ENCODE peak calls at places on chromosomes 4 and X, in five cellular contexts. G is ovary, H is sigmoid colon, O is stomach, X is tibial nerve. E is an unnamed sample.

GRCh38 chr4:15873117-15873516 is 65.4 kb downstream of the FGFBP1 start:
- DNase-seq in G (no peak), H (no peak), O (no peak), X (peak), E (no peak)

GRCh38 chr4:33696066-33696465 is 2548.2 kb downstream of the ARAP2 start:
- DNase-seq in G (no peak), H (no peak), O (no peak), X (no peak), E (no peak)

GRCh38 chr4:127783026-127783769 is 1.1 kb downstream of the HSPA4L start:
- DNase-seq in G (peak), H (peak), O (peak), X (peak), E (peak)

GRCh38 chr4:177267911-177268310 is 41.8 kb upstream of the NEIL3 start:
- DNase-seq in G (no peak), H (no peak), O (no peak), X (no peak), E (no peak)

GRCh38 chr4:178426871-178427270 is 984.6 kb upstream of the AGA start:
- DNase-seq in G (no peak), H (no peak), O (no peak), X (no peak), E (no peak)

GRCh38 chr4:44662623-44663006 is 11.2 kb upstream of the YIPF7 start:
- DNase-seq in G (no peak), H (no peak), O (no peak), X (no peak), E (no peak)

GRCh38 chr4:75630174-75630931 is at the start of gene CDKL2:
- DNase-seq in G (peak), H (peak), O (peak), X (peak), E (peak)

GRCh38 chrX:12439396-12439795 is 301.1 kb downstream of the FRMPD4 start:
- DNase-seq in G (no peak), H (no peak), O (no peak), X (no peak), E (no peak)

GRCh38 chr4:141258558-141258957 is 37.9 kb downstream of the ZNF330 start:
- DNase-seq in G (no peak), H (no peak), O (no peak), X (no peak), E (no peak)

GRCh38 chr4:150867148-150867547 is 147.9 kb downstream of the LRBA start:
- DNase-seq in G (no peak), H (no peak), O (no peak), X (peak), E (no peak)

GRCh38 chrX:19549838-19550237 is 34.5 kb upstream of the MAP3K15 start:
- DNase-seq in G (no peak), H (no peak), O (no peak), X (no peak), E (no peak)

GRCh38 chr4:185811509-185812364 is at the start of gene SORBS2:
- DNase-seq in G (no peak), H (peak), O (peak), X (no peak), E (no peak)

GRCh38 chr4:25662306-25662705 is 6.7 kb downstream of the SLC34A2 start:
- DNase-seq in G (no peak), H (no peak), O (no peak), X (no peak), E (no peak)

GRCh38 chr4:163367651-163368050 is 24.0 kb downstream of the NPY5R start:
- DNase-seq in G (no peak), H (no peak), O (no peak), X (no peak), E (no peak)

GRCh38 chrX:113315927-113316326 is 475.3 kb upstream of the AMOT start:
- DNase-seq in G (no peak), H (no peak), O (no peak), X (no peak), E (no peak)

GRCh38 chr4:186201535-186202230 is 10.3 kb downstream of the CYP4V2 start:
- DNase-seq in G (no peak), H (no peak), O (peak), X (no peak), E (no peak)

GRCh38 chrX:150649096-150649870 is 43.9 kb upstream of the MTMR1 start:
- DNase-seq in G (peak), H (peak), O (no peak), X (peak), E (no peak)

GRCh38 chr4:145876531-145877180 is 62.0 kb downstream of the ZNF827 start:
- DNase-seq in G (no peak), H (no peak), O (no peak), X (no peak), E (no peak)

GRCh38 chr4:148376151-148376550 is 66.1 kb downstream of the NR3C2 start:
- DNase-seq in G (peak), H (peak), O (peak), X (peak), E (peak)

GRCh38 chrX:129478516-129478915 is 44.8 kb downstream of the SMARCA1 start:
- DNase-seq in G (no peak), H (peak), O (no peak), X (no peak), E (peak)

GRCh38 chrX:47214435-47215077 is 3.9 kb upstream of the CDK16 start:
- DNase-seq in G (peak), H (no peak), O (no peak), X (no peak), E (no peak)

GRCh38 chrX:47209508-47210238 is 8.8 kb upstream of the CDK16 start:
- DNase-seq in G (no peak), H (no peak), O (no peak), X (no peak), E (peak)

GRCh38 chrX:47215291-47215900 is 3.1 kb upstream of the CDK16 start:
- DNase-seq in G (no peak), H (no peak), O (no peak), X (no peak), E (no peak)

GRCh38 chrX:47210661-47211425 is 7.6 kb upstream of the CDK16 start:
- DNase-seq in G (peak), H (no peak), O (no peak), X (no peak), E (no peak)

DNA sequence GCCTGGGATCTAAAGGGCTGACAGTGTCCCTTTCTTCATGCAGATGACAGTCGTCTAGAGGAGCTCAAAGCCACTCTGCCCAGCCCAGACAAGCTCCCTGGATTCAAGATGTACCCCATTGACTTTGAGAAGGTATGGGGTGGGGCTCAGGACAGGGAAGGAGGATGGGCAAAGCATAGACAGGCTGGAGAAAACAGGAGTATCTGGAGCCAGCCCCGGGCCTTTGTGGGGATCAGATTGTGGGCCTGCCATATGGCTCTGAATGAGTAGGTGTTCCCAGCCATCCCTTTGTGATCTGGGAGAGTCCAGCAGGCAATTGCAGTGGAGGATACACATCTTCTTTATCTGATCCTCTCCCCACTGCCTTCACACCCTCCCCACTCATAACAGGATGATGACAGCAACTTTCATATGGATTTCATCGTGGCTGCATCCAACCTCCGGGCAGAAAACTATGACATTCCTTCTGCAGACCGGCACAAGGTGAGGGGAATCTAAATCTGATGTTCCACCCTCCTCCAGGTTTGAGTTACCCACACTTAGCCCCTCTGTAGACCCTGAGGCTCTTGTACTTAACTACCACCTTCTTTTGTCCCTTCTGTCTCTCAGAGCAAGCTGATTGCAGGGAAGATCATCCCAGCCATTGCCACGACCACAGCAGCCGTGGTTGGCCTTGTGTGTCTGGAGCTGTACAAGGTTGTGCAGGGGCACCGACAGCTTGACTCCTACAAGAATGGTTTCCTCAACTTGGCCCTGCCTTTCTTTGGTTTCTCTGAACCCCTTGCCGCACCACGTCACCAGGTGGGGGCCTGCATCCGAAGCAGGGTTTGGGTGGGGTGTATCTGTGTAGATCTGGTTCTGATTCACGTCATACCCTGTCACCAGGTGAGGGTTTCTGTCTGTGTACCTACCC is 5.8 kb upstream of the CDK16 start:
- DNase-seq in G (no peak), H (peak), O (no peak), X (no peak), E (no peak)
- TF ChIP-seq POLR2A in G (no peak), H (no peak), O (no peak), X (no peak), E (no peak)

DNA sequence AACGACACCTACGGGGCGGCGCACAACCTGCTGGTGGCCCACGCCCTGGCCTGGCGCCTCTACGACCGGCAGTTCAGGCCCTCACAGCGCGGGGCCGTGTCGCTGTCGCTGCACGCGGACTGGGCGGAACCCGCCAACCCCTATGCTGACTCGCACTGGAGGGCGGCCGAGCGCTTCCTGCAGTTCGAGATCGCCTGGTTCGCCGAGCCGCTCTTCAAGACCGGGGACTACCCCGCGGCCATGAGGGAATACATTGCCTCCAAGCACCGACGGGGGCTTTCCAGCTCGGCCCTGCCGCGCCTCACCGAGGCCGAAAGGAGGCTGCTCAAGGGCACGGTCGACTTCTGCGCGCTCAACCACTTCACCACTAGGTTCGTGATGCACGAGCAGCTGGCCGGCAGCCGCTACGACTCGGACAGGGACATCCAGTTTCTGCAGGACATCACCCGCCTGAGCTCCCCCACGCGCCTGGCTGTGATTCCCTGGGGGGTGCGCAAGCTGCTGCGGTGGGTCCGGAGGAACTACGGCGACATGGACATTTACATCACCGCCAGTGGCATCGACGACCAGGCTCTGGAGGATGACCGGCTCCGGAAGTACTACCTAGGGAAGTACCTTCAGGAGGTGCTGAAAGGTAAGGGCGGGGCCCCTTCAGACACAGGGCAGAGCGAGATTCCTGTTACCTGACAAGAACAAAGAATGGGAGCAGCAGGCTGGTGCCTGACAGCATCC is 11.7 kb downstream of the RPL9 start:
- DNase-seq in G (peak), H (peak), O (peak), X (no peak), E (peak)
- TF ChIP-seq POLR2A in G (no peak), H (no peak), O (no peak), X (no peak), E (no peak)

GRCh38 chr4:55345054-55345453 is 988 bp upstream of the SRD5A3 start:
- DNase-seq in G (no peak), H (no peak), O (no peak), X (no peak), E (no peak)

GRCh38 chr4:55347610-55348228 is 1.7 kb downstream of the SRD5A3 start:
- DNase-seq in G (no peak), H (no peak), O (no peak), X (no peak), E (no peak)

GRCh38 chr4:55346851-55347255 is 811 bp downstream of the SRD5A3 start:
- DNase-seq in G (no peak), H (no peak), O (no peak), X (no peak), E (no peak)

GRCh38 chr4:55348436-55348835 is 2.4 kb downstream of the SRD5A3 start:
- DNase-seq in G (no peak), H (no peak), O (no peak), X (no peak), E (no peak)

DNA sequence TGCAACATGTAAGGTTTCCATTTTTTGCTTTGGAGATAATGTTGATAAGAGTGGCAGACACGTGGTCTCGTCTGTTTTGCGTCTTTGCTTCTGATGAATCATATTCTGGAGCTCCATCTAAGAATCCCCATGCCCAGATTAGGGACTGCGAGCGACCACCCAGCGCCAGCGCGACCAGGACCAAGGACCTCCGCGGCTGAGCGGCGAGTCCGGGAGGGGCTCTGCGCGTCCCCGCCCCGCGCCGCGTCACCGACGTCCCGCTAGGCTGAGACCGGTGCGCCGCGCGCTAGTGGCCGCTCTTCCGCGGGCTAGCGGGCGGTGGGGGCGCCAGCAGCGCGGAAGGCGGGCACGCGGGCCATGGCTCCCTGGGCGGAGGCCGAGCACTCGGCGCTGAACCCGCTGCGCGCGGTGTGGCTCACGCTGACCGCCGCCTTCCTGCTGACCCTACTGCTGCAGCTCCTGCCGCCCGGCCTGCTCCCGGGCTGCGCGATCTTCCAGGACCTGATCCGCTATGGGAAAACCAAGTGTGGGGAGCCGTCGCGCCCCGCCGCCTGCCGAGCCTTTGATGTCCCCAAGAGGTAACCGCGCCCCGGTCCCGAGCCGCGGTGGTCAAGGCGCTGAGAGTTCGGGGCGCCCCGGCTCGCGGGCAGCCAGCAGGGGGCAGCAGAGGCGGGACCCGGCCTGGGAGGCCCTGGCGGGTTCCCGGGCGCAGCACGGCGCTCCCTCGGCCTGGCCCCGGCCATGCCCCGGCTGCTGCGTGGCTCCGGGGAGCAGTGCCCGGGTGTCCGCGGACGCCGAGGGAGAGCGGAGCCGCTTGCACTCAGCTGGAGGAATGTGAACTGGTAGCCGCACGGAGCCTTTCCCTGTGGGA is at the start of gene SRD5A3:
- DNase-seq in G (peak), H (peak), O (peak), X (peak), E (peak)
- TF ChIP-seq POLR2A in G (no peak), H (no peak), O (no peak), X (no peak), E (peak)

GRCh38 chr4:8379281-8379680 is 61.2 kb downstream of the ACOX3 start:
- DNase-seq in G (no peak), H (peak), O (no peak), X (no peak), E (no peak)

GRCh38 chr4:8378776-8379175 is 61.7 kb downstream of the ACOX3 start:
- DNase-seq in G (no peak), H (peak), O (no peak), X (no peak), E (no peak)

GRCh38 chr4:8376361-8377102 is 64.0 kb downstream of the ACOX3 start:
- DNase-seq in G (no peak), H (peak), O (no peak), X (no peak), E (peak)

GRCh38 chr4:8378101-8378724 is 62.3 kb downstream of the ACOX3 start:
- DNase-seq in G (no peak), H (peak), O (no peak), X (no peak), E (no peak)

DNA sequence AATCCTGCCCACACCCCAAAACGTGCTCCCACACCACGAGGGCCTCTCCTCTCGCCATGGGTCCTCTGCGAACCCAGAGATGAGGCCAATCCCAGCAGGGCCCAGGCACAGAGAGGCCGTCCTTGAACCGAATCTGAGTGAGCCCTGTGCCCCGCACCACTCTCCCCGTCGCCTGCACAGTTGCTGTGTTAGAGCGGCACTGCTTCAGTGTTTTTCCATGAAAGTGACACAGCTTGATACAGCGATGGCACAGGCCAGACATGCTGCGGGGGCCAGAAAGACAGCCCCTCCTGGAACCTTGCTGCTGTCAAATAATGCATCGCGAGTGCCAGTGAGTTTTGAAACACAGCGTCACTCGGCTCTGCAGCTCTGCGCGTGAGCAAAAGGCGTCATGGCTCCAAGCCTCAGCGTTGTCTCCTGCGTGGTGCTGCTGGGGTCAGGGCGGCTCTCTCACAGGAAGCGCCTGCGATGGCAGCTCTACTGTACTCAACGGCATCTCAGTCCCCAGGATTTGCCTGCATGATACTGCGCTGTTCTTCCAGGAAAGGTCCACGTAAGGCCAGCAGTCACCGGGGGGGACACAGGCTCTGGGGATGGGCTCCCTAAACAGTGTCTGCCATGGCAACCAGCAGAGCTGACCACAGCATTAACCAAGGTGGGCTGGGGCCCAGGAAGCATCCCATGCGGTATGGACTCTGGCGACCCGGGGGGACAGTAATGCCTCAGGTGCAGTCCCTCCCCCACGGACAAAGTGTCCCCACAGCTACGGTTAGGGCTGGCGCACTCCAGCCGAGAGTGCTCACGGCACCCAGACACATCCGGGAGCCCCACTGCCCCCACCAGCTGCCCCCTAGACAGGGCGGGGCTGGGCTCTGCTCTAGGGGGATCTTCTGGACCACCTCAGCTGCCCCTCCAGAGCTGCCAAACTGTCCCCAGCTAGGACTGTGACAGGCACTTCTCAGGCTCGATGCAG is 63.1 kb downstream of the ACOX3 start:
- DNase-seq in G (no peak), H (peak), O (no peak), X (no peak), E (peak)
- TF ChIP-seq POLR2A in G (no peak), H (no peak), O (no peak), X (no peak), E (no peak)

GRCh38 chr4:79626102-79626501 is 218.1 kb upstream of the GK2 start:
- DNase-seq in G (no peak), H (no peak), O (no peak), X (no peak), E (no peak)
- TF ChIP-seq POLR2A in G (no peak), H (no peak), O (no peak), X (no peak), E (no peak)

DNA sequence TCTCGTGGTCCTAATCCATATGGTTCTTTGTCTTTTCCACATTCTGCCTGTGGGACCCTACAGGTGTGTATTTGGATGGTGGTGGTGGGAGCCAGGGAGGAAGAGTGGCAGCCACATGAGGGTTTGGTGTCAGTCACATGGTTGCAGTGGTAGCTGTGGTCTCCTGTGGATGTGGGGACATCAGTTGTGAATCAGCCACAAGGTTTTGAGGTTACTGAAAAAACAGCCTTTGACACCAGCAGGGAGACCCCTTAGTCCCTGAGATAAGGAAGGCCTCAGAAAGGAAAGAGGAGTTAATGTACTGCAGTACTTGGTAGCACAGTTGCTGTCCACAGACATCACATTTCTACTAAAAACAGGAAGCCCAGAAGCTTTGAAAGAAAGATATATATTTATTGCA is 15.8 kb upstream of the GAGE10 start:
- DNase-seq in G (no peak), H (peak), O (no peak), X (no peak), E (no peak)
- TF ChIP-seq POLR2A in G (no peak), H (no peak), O (no peak), X (no peak), E (no peak)

GRCh38 chrX:2928583-2929434 is at the start of gene ARSD:
- DNase-seq in G (peak), H (peak), O (peak), X (peak), E (peak)
- TF ChIP-seq POLR2A in G (peak), H (no peak), O (no peak), X (peak), E (peak)

GRCh38 chr4:153322791-153323190 is 21.7 kb upstream of the MND1 start:
- DNase-seq in G (no peak), H (no peak), O (no peak), X (no peak), E (no peak)
- TF ChIP-seq POLR2A in G (no peak), H (no peak), O (no peak), X (no peak), E (no peak)

GRCh38 chrX:41082783-41083182 is 2.5 kb upstream of the USP9X start:
- DNase-seq in G (no peak), H (no peak), O (no peak), X (no peak), E (no peak)
- TF ChIP-seq POLR2A in G (no peak), H (no peak), O (no peak), X (no peak), E (no peak)